ENCODE peak calls at places on chromosomes 5 and 9, in five cellular contexts. E, I, M, B and W are unnamed samples.

GRCh38 chr9:32968101-32969011 is 33.1 kb downstream of the APTX start:
- DNase-seq in I (no peak), M (peak), B (peak), E (peak), W (peak)

GRCh38 chr5:115243412-115243811 is 19.3 kb downstream of the PGGT1B start:
- DNase-seq in B (no peak), E (no peak), M (no peak), I (no peak), W (no peak)

GRCh38 chr9:25716220-25716872 is 38.1 kb upstream of the TUSC1 start:
- DNase-seq in B (peak), M (no peak), E (no peak), I (no peak), W (peak)

GRCh38 chr5:76691470-76692273 is 24.3 kb upstream of the F2R start:
- DNase-seq in B (no peak), I (no peak), E (no peak), M (no peak), W (no peak)

GRCh38 chr9:131270171-131271015 is 5.9 kb downstream of the FAM78A start:
- DNase-seq in I (no peak), B (peak), M (no peak), E (peak), W (no peak)

GRCh38 chr9:81601639-81602623 is 87.4 kb downstream of the TLE1 start:
- DNase-seq in B (no peak), M (no peak), I (no peak), E (no peak), W (no peak)

GRCh38 chr9:38112010-38112409 is 43.0 kb upstream of the SHB start:
- DNase-seq in B (no peak), M (no peak), I (no peak), E (no peak), W (no peak)

GRCh38 chr5:150298701-150299451 is 3.8 kb downstream of the ARSI start:
- DNase-seq in M (no peak), B (no peak), I (no peak), E (no peak), W (no peak)

GRCh38 chr5:105817416-105817815 is 1853.3 kb downstream of the EFNA5 start:
- DNase-seq in I (no peak), E (no peak), B (no peak), M (no peak), W (no peak)

GRCh38 chr5:110356687-110357086 is 369.8 kb downstream of the TMEM232 start:
- DNase-seq in M (no peak), E (no peak), B (no peak), I (no peak), W (no peak)

GRCh38 chr9:113543286-113544000 is 79.9 kb downstream of the RGS3 start:
- DNase-seq in E (no peak), M (no peak), I (no peak), B (peak), W (no peak)

GRCh38 chr5:147234098-147234824 is 565 bp upstream of the STK32A start:
- DNase-seq in M (no peak), I (no peak), B (no peak), E (no peak), W (no peak)

GRCh38 chr9:127505396-127506116 is 54.2 kb downstream of the LRSAM1 start:
- DNase-seq in E (peak), M (no peak), I (no peak), B (no peak), W (no peak)

GRCh38 chr5:135372654-135373381 is 26.2 kb downstream of the MACROH2A1 start:
- DNase-seq in E (no peak), I (no peak), M (no peak), B (no peak), W (no peak)

GRCh38 chr9:16180546-16180945 is 627.7 kb downstream of the CCDC171 start:
- DNase-seq in E (no peak), B (no peak), I (no peak), M (no peak), W (no peak)

GRCh38 chr9:130718576-130718975 is 25.0 kb downstream of the EXOSC2 start:
- DNase-seq in B (no peak), M (no peak), I (no peak), E (no peak), W (no peak)

GRCh38 chr9:132768932-132769894 is 98.9 kb downstream of the GTF3C4 start:
- DNase-seq in I (peak), E (peak), B (peak), M (peak), W (peak)

GRCh38 chr9:129575818-129576217 is 45.1 kb downstream of the C9orf50 start:
- DNase-seq in I (no peak), B (no peak), E (no peak), M (no peak), W (no peak)

GRCh38 chr5:35202319-35203111 is 27.8 kb downstream of the PRLR start:
- DNase-seq in I (no peak), M (no peak), E (peak), B (peak), W (no peak)

GRCh38 chr9:136978073-136978864 is 965 bp downstream of the PTGDS start:
- DNase-seq in I (no peak), B (peak), M (peak), E (peak), W (peak)

GRCh38 chr9:26264709-26265601 is 586.7 kb upstream of the TUSC1 start:
- DNase-seq in I (no peak), B (no peak), M (no peak), E (no peak), W (no peak)